ENCODE peak calls at places on chromosomes 6 and 20, in six cellular contexts. One of them, this sample, is unnamed. For H3K9me3, the result is how much of the 10 kb centered on the place peaks cover.

GRCh38 chr20:44897133-44897532 is 11.6 kb downstream of the YWHAB start:
- DNase-seq in tibial nerve: no peak
- DNase-seq in hepatocyte: no peak
- DNase-seq in ovary: no peak
- DNase-seq in heart right ventricle: no peak
- DNase-seq in uterus: no peak
- DNase-seq in this sample: no peak

GRCh38 chr6:140980265-140980887 is 1152.3 kb upstream of the GJE1 start:
- DNase-seq in tibial nerve: no peak
- DNase-seq in hepatocyte: no peak
- DNase-seq in ovary: no peak
- DNase-seq in heart right ventricle: no peak
- DNase-seq in uterus: no peak
- DNase-seq in this sample: no peak

GRCh38 chr6:28011716-28012115 is 54.7 kb downstream of the OR2B6 start:
- DNase-seq in tibial nerve: no peak
- DNase-seq in hepatocyte: no peak
- DNase-seq in ovary: no peak
- DNase-seq in heart right ventricle: no peak
- DNase-seq in uterus: no peak
- DNase-seq in this sample: no peak

GRCh38 chr6:20399518-20399917 is 2.2 kb upstream of the E2F3 start:
- DNase-seq in tibial nerve: no peak
- DNase-seq in hepatocyte: no peak
- DNase-seq in ovary: no peak
- DNase-seq in heart right ventricle: no peak
- DNase-seq in uterus: no peak
- DNase-seq in this sample: no peak

GRCh38 chr6:82397962-82398692 is 34.5 kb downstream of the TPBG start:
- DNase-seq in tibial nerve: no peak
- DNase-seq in hepatocyte: no peak
- DNase-seq in ovary: no peak
- DNase-seq in heart right ventricle: no peak
- DNase-seq in uterus: no peak
- DNase-seq in this sample: no peak

GRCh38 chr6:44111434-44112417 is 15.5 kb downstream of the MRPL14 start:
- DNase-seq in tibial nerve: no peak
- DNase-seq in hepatocyte: peak
- DNase-seq in ovary: no peak
- DNase-seq in heart right ventricle: no peak
- DNase-seq in uterus: no peak
- DNase-seq in this sample: no peak

GRCh38 chr20:45779011-45779915 is 12.4 kb downstream of the WFDC3 start:
- DNase-seq in tibial nerve: peak
- DNase-seq in hepatocyte: peak
- DNase-seq in ovary: peak
- DNase-seq in heart right ventricle: peak
- DNase-seq in uterus: peak
- DNase-seq in this sample: peak

GRCh38 chr6:26331809-26332226 is 33.2 kb upstream of the BTN3A2 start:
- DNase-seq in tibial nerve: no peak
- DNase-seq in hepatocyte: no peak
- DNase-seq in ovary: no peak
- DNase-seq in heart right ventricle: no peak
- DNase-seq in uterus: no peak
- DNase-seq in this sample: no peak

GRCh38 chr6:67882436-67883311 is 752.4 kb upstream of the ADGRB3 start:
- DNase-seq in tibial nerve: no peak
- DNase-seq in hepatocyte: no peak
- DNase-seq in ovary: no peak
- DNase-seq in heart right ventricle: no peak
- DNase-seq in uterus: no peak
- DNase-seq in this sample: no peak

GRCh38 chr6:67884442-67884841 is 750.6 kb upstream of the ADGRB3 start:
- DNase-seq in tibial nerve: no peak
- DNase-seq in hepatocyte: no peak
- DNase-seq in ovary: no peak
- DNase-seq in heart right ventricle: no peak
- DNase-seq in uterus: no peak
- DNase-seq in this sample: no peak

GRCh38 chr6:67883500-67884366 is 751.3 kb upstream of the ADGRB3 start:
- DNase-seq in tibial nerve: no peak
- DNase-seq in hepatocyte: no peak
- DNase-seq in ovary: no peak
- DNase-seq in heart right ventricle: no peak
- DNase-seq in uterus: no peak
- DNase-seq in this sample: no peak

GRCh38 chr6:67880939-67881705 is 754.0 kb upstream of the ADGRB3 start:
- DNase-seq in tibial nerve: no peak
- DNase-seq in hepatocyte: no peak
- DNase-seq in ovary: no peak
- DNase-seq in heart right ventricle: no peak
- DNase-seq in uterus: no peak
- DNase-seq in this sample: no peak

DNA sequence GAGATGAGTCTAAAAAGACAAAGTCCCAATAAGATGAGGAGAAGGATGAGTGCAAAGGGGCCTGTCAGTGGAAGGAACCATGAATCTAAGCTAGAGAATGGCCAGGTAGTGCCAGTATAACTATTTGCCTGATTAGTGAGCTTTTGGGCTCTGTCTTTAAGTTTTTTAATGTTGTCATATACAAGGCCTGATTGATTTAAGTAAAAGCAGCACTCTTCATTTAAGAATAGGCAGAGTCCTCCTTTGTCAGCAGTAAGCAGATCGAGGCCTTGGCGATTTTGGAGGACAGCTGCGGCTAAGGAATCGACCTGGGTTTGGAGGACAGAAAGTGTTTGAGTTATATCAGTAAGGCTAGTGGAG is 753.4 kb upstream of the ADGRB3 start:
- DNase-seq in tibial nerve: no peak
- DNase-seq in hepatocyte: no peak
- DNase-seq in ovary: no peak
- DNase-seq in heart right ventricle: no peak
- DNase-seq in uterus: no peak
- DNase-seq in this sample: no peak
- H3K9me3 ChIP-seq in tibial nerve: under half
- H3K9me3 ChIP-seq in hepatocyte: under half
- H3K9me3 ChIP-seq in ovary: under half
- H3K9me3 ChIP-seq in heart right ventricle: under half
- H3K9me3 ChIP-seq in uterus: under half
- H3K9me3 ChIP-seq in this sample: under half

GRCh38 chr20:49288250-49288751 is 10.4 kb upstream of the ZNFX1 start:
- DNase-seq in tibial nerve: no peak
- DNase-seq in hepatocyte: no peak
- DNase-seq in ovary: no peak
- DNase-seq in heart right ventricle: no peak
- DNase-seq in uterus: no peak
- DNase-seq in this sample: no peak
- H3K9me3 ChIP-seq in tibial nerve: half or more
- H3K9me3 ChIP-seq in hepatocyte: under half
- H3K9me3 ChIP-seq in ovary: under half
- H3K9me3 ChIP-seq in heart right ventricle: under half
- H3K9me3 ChIP-seq in uterus: under half
- H3K9me3 ChIP-seq in this sample: under half

GRCh38 chr20:39676857-39677351 is 714.8 kb downstream of the DHX35 start:
- DNase-seq in tibial nerve: no peak
- DNase-seq in hepatocyte: no peak
- DNase-seq in ovary: no peak
- DNase-seq in heart right ventricle: no peak
- DNase-seq in uterus: no peak
- DNase-seq in this sample: no peak

GRCh38 chr20:39674842-39675241 is 712.7 kb downstream of the DHX35 start:
- DNase-seq in tibial nerve: no peak
- DNase-seq in hepatocyte: no peak
- DNase-seq in ovary: no peak
- DNase-seq in heart right ventricle: no peak
- DNase-seq in uterus: no peak
- DNase-seq in this sample: no peak

GRCh38 chr20:39670987-39671386 is 708.8 kb downstream of the DHX35 start:
- DNase-seq in tibial nerve: no peak
- DNase-seq in hepatocyte: no peak
- DNase-seq in ovary: no peak
- DNase-seq in heart right ventricle: no peak
- DNase-seq in uterus: no peak
- DNase-seq in this sample: no peak

DNA sequence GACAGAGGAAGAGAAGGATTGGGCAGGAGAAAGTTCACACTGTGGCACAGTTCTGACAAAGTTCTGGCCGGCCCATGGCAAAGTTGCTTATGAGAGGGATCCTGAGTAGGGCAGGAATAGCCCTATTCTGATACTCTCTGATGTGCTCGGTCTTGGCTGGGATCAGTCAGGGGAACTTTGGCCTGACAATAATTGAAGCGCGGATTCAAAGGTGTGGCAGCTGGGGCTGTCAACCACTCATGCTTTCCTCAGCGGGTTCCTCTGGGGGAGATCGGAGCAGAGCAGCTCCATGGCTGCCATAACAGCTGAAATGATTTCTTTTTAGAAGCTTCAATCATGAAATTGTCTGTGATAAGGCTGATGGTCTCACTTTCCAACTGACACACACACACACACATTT is 714.1 kb downstream of the DHX35 start:
- DNase-seq in tibial nerve: no peak
- DNase-seq in hepatocyte: no peak
- DNase-seq in ovary: no peak
- DNase-seq in heart right ventricle: no peak
- DNase-seq in uterus: no peak
- DNase-seq in this sample: no peak
- H3K9me3 ChIP-seq in tibial nerve: under half
- H3K9me3 ChIP-seq in hepatocyte: under half
- H3K9me3 ChIP-seq in ovary: under half
- H3K9me3 ChIP-seq in heart right ventricle: under half
- H3K9me3 ChIP-seq in uterus: under half
- H3K9me3 ChIP-seq in this sample: under half

GRCh38 chr20:31410011-31410410 is 4.0 kb upstream of the DEFB121 start:
- DNase-seq in tibial nerve: no peak
- DNase-seq in hepatocyte: no peak
- DNase-seq in ovary: no peak
- DNase-seq in heart right ventricle: no peak
- DNase-seq in uterus: no peak
- DNase-seq in this sample: no peak
- H3K9me3 ChIP-seq in tibial nerve: under half
- H3K9me3 ChIP-seq in hepatocyte: under half
- H3K9me3 ChIP-seq in ovary: under half
- H3K9me3 ChIP-seq in heart right ventricle: under half
- H3K9me3 ChIP-seq in uterus: under half
- H3K9me3 ChIP-seq in this sample: under half

DNA sequence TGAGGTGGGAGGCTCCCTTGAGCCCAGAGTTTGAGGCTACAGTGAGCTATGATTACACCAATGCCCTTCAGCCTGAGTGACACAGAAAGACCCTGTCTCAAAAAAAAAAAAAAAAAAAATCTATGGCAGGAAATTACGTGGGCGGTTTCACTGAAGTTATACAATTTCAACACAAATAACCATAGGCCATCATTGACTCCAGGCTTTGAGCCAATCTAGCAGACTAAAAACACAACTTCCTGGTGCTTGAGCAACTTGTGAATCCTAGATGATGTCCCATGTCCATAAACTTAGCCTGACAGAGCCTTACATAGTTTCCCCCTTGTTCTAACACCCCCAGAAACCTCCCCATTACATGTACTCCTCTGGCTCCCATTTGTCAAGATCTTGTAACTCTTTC is 131.8 kb downstream of the QRSL1 start:
- DNase-seq in tibial nerve: no peak
- DNase-seq in hepatocyte: no peak
- DNase-seq in ovary: no peak
- DNase-seq in heart right ventricle: no peak
- DNase-seq in uterus: no peak
- DNase-seq in this sample: no peak
- H3K9me3 ChIP-seq in tibial nerve: under half
- H3K9me3 ChIP-seq in hepatocyte: under half
- H3K9me3 ChIP-seq in ovary: under half
- H3K9me3 ChIP-seq in heart right ventricle: under half
- H3K9me3 ChIP-seq in uterus: under half
- H3K9me3 ChIP-seq in this sample: under half

GRCh38 chr20:37457928-37458327 is 63.1 kb upstream of the NNAT start:
- DNase-seq in tibial nerve: no peak
- DNase-seq in hepatocyte: no peak
- DNase-seq in ovary: no peak
- DNase-seq in heart right ventricle: no peak
- DNase-seq in uterus: no peak
- DNase-seq in this sample: no peak

GRCh38 chr20:37455659-37456058 is 65.4 kb upstream of the NNAT start:
- DNase-seq in tibial nerve: no peak
- DNase-seq in hepatocyte: no peak
- DNase-seq in ovary: no peak
- DNase-seq in heart right ventricle: no peak
- DNase-seq in uterus: no peak
- DNase-seq in this sample: no peak

GRCh38 chr20:37454636-37455035 is 66.4 kb upstream of the NNAT start:
- DNase-seq in tibial nerve: no peak
- DNase-seq in hepatocyte: no peak
- DNase-seq in ovary: no peak
- DNase-seq in heart right ventricle: no peak
- DNase-seq in uterus: no peak
- DNase-seq in this sample: no peak

GRCh38 chr20:37458761-37459160 is 62.3 kb upstream of the NNAT start:
- DNase-seq in tibial nerve: no peak
- DNase-seq in hepatocyte: no peak
- DNase-seq in ovary: no peak
- DNase-seq in heart right ventricle: no peak
- DNase-seq in uterus: no peak
- DNase-seq in this sample: no peak

DNA sequence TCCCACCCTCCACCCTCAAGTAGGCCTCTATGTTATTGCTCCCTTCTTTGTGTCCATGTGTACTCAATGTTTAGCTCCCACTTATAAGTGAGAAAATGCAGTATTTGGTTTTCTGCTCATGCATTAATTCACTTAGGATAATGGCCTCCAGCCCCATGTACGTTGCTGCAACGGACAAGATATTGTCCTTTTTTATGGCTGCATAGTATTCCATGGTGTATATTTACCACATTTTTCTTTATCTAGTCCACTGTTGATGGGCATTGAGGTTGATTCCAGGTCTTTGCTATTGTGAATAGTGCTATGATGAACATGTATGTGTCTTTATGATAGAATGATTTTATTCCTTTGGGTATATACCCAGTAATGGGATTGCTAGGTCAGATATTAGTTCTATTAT is 64.1 kb upstream of the NNAT start:
- DNase-seq in tibial nerve: no peak
- DNase-seq in hepatocyte: no peak
- DNase-seq in ovary: no peak
- DNase-seq in heart right ventricle: no peak
- DNase-seq in uterus: no peak
- DNase-seq in this sample: no peak
- H3K9me3 ChIP-seq in tibial nerve: half or more
- H3K9me3 ChIP-seq in hepatocyte: under half
- H3K9me3 ChIP-seq in ovary: under half
- H3K9me3 ChIP-seq in heart right ventricle: under half
- H3K9me3 ChIP-seq in uterus: under half
- H3K9me3 ChIP-seq in this sample: under half

This sample was measured in right atrium auricular region.